ENCODE peak calls at places on chromosomes 2 and 18, in nine cellular contexts. O is hepatocyte; J is brain microvascular endothelial cell; C is tibial artery; X is foreskin keratinocyte; E is CD8-positive, alpha-beta memory T cell; I is keratinocyte; H is GM23248; U is PC-3. S is an unnamed sample.

GRCh38 chr2:239369631-239370161 is 31.1 kb downstream of the HDAC4 start:
- DNase-seq in O (no peak), J (peak; percentile 24), C (no peak), X (no peak), E (peak; percentile 86), I (no peak), H (no peak), U (no peak), S (peak; percentile 14)

GRCh38 chr2:98416760-98417159 is 27.9 kb upstream of the INPP4A start:
- DNase-seq in O (no peak), J (no peak), C (no peak), X (no peak), E (no peak), I (no peak), H (no peak), U (no peak), S (no peak)

GRCh38 chr2:46847185-46847710 is 68.4 kb downstream of the MCFD2 start:
- DNase-seq in O (peak; percentile 91), J (peak; percentile 70), C (peak; percentile 91), X (peak; percentile 51), E (no peak), I (no peak), H (peak; percentile 98), U (peak; percentile 95), S (peak; percentile 98)

GRCh38 chr2:145591109-145591809 is 1071.3 kb upstream of the ZEB2 start:
- DNase-seq in O (no peak), J (no peak), C (no peak), X (no peak), E (no peak), I (no peak), H (peak; percentile 43), U (peak; percentile 10), S (no peak)

GRCh38 chr18:34223164-34223892 is 1.4 kb downstream of the NOL4 start:
- DNase-seq in O (peak; percentile 13), J (no peak), C (no peak), X (no peak), E (no peak), I (no peak), H (peak; percentile 9), U (no peak), S (no peak)

GRCh38 chr2:37561615-37562569 is 109.5 kb downstream of the CDC42EP3 start:
- DNase-seq in O (peak; percentile 20), J (peak; percentile 97), C (no peak), X (peak; percentile 93), E (no peak), I (peak; percentile 69), H (peak; percentile 91), U (peak; percentile 96), S (no peak)

GRCh38 chr18:76923485-76924085 is 101.2 kb downstream of the ZNF236 start:
- DNase-seq in O (peak; percentile 21), J (peak; percentile 12), C (no peak), X (peak; percentile 2), E (no peak), I (peak; percentile 4), H (peak; percentile 7), U (peak; percentile 66), S (peak; percentile 30)

GRCh38 chr18:6747646-6748045 is 18.1 kb downstream of the ARHGAP28 start:
- DNase-seq in O (no peak), J (peak; percentile 97), C (no peak), X (peak; percentile 58), E (no peak), I (no peak), H (peak; percentile 77), U (peak; percentile 95), S (no peak)

GRCh38 chr2:37688771-37689468 is 17.5 kb upstream of the CDC42EP3 start:
- DNase-seq in O (peak; percentile 47), J (peak; percentile 85), C (no peak), X (peak; percentile 86), E (no peak), I (no peak), H (no peak), U (peak; percentile 11), S (no peak)

GRCh38 chr18:35673682-35674081 is 92.1 kb downstream of the GALNT1 start:
- DNase-seq in O (no peak), J (no peak), C (no peak), X (no peak), E (no peak), I (no peak), H (no peak), U (peak; percentile 38), S (no peak)

GRCh38 chr2:133837441-133838090 is 269.3 kb upstream of the NCKAP5 start:
- DNase-seq in O (no peak), J (no peak), C (no peak), X (no peak), E (no peak), I (no peak), H (peak; percentile 49), U (peak; percentile 30), S (no peak)

GRCh38 chr2:242052421-242052820 is 182.9 kb downstream of the RTP5 start:
- DNase-seq in O (no peak), J (no peak), C (no peak), X (no peak), E (no peak), I (no peak), H (no peak), U (no peak), S (no peak)

GRCh38 chr2:46805401-46805951 is 110.1 kb downstream of the MCFD2 start:
- DNase-seq in O (no peak), J (no peak), C (no peak), X (no peak), E (no peak), I (no peak), H (no peak), U (no peak), S (no peak)

GRCh38 chr2:226956659-226957058 is 120.8 kb downstream of the RHBDD1 start:
- DNase-seq in O (no peak), J (no peak), C (no peak), X (no peak), E (no peak), I (no peak), H (no peak), U (no peak), S (no peak)

GRCh38 chr18:28995319-28995718 is 818.4 kb upstream of the CDH2 start:
- DNase-seq in O (no peak), J (no peak), C (no peak), X (peak; percentile 20), E (no peak), I (no peak), H (no peak), U (peak; percentile 27), S (no peak)

GRCh38 chr2:139652385-139652784 is 872.2 kb upstream of the NXPH2 start:
- DNase-seq in O (no peak), J (no peak), C (no peak), X (peak; percentile 70), E (no peak), I (no peak), H (no peak), U (peak; percentile 69), S (no peak)

GRCh38 chr2:67996772-67997527 is 65.9 kb downstream of the C1D start:
- DNase-seq in O (no peak), J (no peak), C (no peak), X (peak; percentile 93), E (no peak), I (peak; percentile 46), H (peak; percentile 16), U (peak; percentile 4), S (no peak)

GRCh38 chr2:16241166-16242160 is 301.1 kb downstream of the MYCN start:
- DNase-seq in O (no peak), J (no peak), C (no peak), X (no peak), E (no peak), I (no peak), H (no peak), U (no peak), S (no peak)

GRCh38 chr2:179768765-179769164 is 92.6 kb downstream of the ZNF385B start:
- DNase-seq in O (peak; percentile 5), J (peak; percentile 20), C (no peak), X (no peak), E (no peak), I (no peak), H (peak; percentile 32), U (no peak), S (no peak)

GRCh38 chr18:52392160-52392559 is 52.2 kb downstream of the DCC start:
- DNase-seq in O (no peak), J (no peak), C (no peak), X (no peak), E (no peak), I (no peak), H (no peak), U (no peak), S (no peak)

GRCh38 chr2:119218478-119219064 is 5.1 kb upstream of the STEAP3 start:
- DNase-seq in O (peak; percentile 74), J (peak; percentile 53), C (no peak), X (peak; percentile 60), E (no peak), I (no peak), H (peak; percentile 77), U (peak; percentile 38), S (peak; percentile 20)

GRCh38 chr2:3784731-3785130 is 81.4 kb downstream of the DCDC2C start:
- DNase-seq in O (no peak), J (peak; percentile 63), C (no peak), X (peak; percentile 74), E (no peak), I (no peak), H (peak; percentile 75), U (peak; percentile 74), S (no peak)

GRCh38 chr18:73661457-73661856 is 486.2 kb downstream of the FBXO15 start:
- DNase-seq in O (no peak), J (no peak), C (no peak), X (no peak), E (no peak), I (no peak), H (no peak), U (peak; percentile 9), S (no peak)
- H3K27ac ChIP-seq in O (no peak overlapping the region), J (no peak overlapping the region), C (no peak overlapping the region), X (no peak overlapping the region), E (no peak overlapping the region), I (no peak overlapping the region), H (no peak overlapping the region), U (peak overlapping the region; percentile 9), S (no peak overlapping the region)

DNA sequence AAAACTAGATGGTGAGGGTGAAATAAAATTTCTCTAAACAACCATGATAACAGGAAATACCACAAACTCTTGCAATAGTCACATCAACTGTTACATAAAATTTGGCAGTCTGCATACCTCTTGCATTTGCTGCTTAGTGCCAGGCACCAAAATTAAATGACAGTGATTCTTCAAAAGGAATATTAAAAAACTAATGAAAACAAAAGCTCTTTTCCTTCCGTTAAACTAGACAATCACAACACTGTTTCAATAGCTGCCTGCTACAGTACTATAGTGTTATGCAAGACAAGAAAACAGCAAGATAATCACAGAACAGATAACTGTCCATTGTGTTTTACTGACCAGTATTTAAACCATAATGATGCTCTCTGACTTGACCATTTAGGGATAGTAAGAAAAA is 239.0 kb upstream of the SMAD7 start:
- DNase-seq in O (no peak), J (no peak), C (no peak), X (no peak), E (no peak), I (no peak), H (peak; percentile 53), U (no peak), S (no peak)
- H3K27ac ChIP-seq in O (no peak overlapping the region), J (no peak overlapping the region), C (no peak overlapping the region), X (no peak overlapping the region), E (no peak overlapping the region), I (no peak overlapping the region), H (peak overlapping the region; percentile 9), U (no peak overlapping the region), S (no peak overlapping the region)

GRCh38 chr2:232628466-232629200 is 4.8 kb upstream of the EFHD1 start:
- DNase-seq in O (no peak), J (no peak), C (no peak), X (no peak), E (no peak), I (no peak), H (no peak), U (no peak), S (no peak)
- H3K27ac ChIP-seq in O (no peak overlapping the region), J (no peak overlapping the region), C (peak overlapping the region; percentile 90), X (no peak overlapping the region), E (no peak overlapping the region), I (no peak overlapping the region), H (no peak overlapping the region), U (no peak overlapping the region), S (peak overlapping the region; percentile 55)

GRCh38 chr2:20551945-20552328 is 99.0 kb downstream of the HS1BP3 start:
- DNase-seq in O (no peak), J (no peak), C (no peak), X (no peak), E (no peak), I (no peak), H (no peak), U (no peak), S (no peak)
- H3K27ac ChIP-seq in O (no peak overlapping the region), J (no peak overlapping the region), C (no peak overlapping the region), X (no peak overlapping the region), E (no peak overlapping the region), I (no peak overlapping the region), H (no peak overlapping the region), U (no peak overlapping the region), S (no peak overlapping the region)